ENCODE peak calls at places on chromosomes 16 and 17, in ten cellular contexts. U, T, H, V, M, N, B, K, G and L are unnamed samples.

GRCh38 chr17:44924107-44924544 is 8.8 kb upstream of the GFAP start:
- DNase-seq in H (no peak), B (peak; percentile 27), T (peak; percentile 25), N (no peak), M (no peak), K (no peak), G (no peak), U (no peak), V (no peak), L (no peak)

GRCh38 chr17:4607261-4607731 is 23.0 kb downstream of the SMTNL2 start:
- DNase-seq in M (no peak), K (no peak), V (no peak), T (no peak), U (no peak), B (no peak), N (no peak), G (peak; percentile 66), H (no peak), L (no peak)

GRCh38 chr17:77704048-77704815 is 254.3 kb upstream of the TNRC6C start:
- DNase-seq in U (no peak), V (no peak), M (no peak), N (no peak), H (no peak), T (no peak), G (no peak), K (no peak), B (no peak), L (no peak)

GRCh38 chr17:39647242-39647641 is 10.3 kb downstream of the STARD3 start:
- DNase-seq in K (no peak), M (no peak), B (no peak), H (no peak), T (no peak), G (no peak), V (no peak), N (no peak), U (no peak), L (no peak)

GRCh38 chr17:27570578-27570914 is 60.4 kb upstream of the LGALS9 start:
- DNase-seq in H (no peak), K (no peak), T (no peak), V (no peak), B (no peak), N (no peak), U (no peak), M (no peak), G (no peak), L (no peak)

GRCh38 chr16:9102379-9102778 is 10.9 kb downstream of the HAPSTR1 start:
- DNase-seq in M (no peak), B (no peak), H (no peak), G (no peak), K (no peak), N (no peak), V (no peak), U (no peak), T (no peak), L (peak; percentile 29)

GRCh38 chr17:46194393-46195216 is 1.4 kb upstream of the KANSL1 start:
- DNase-seq in V (peak; percentile 84), K (no peak), B (no peak), U (no peak), M (peak; percentile 40), G (no peak), H (no peak), T (no peak), N (no peak), L (no peak)

GRCh38 chr16:87951550-87952538 is 610 bp downstream of the BANP start:
- DNase-seq in H (no peak), B (no peak), G (no peak), V (no peak), M (no peak), T (peak; percentile 74), K (no peak), N (no peak), U (peak; percentile 49), L (peak; percentile 15)

GRCh38 chr16:50467943-50468748 is 80.0 kb upstream of the NKD1 start:
- DNase-seq in U (no peak), M (no peak), N (no peak), V (no peak), B (peak; percentile 62), G (peak; percentile 24), H (no peak), T (peak; percentile 49), K (no peak), L (no peak)

GRCh38 chr17:67500261-67500660 is 123.2 kb downstream of the PITPNC1 start:
- DNase-seq in K (no peak), G (no peak), V (no peak), B (no peak), M (no peak), N (no peak), U (no peak), H (no peak), T (no peak), L (peak; percentile 23)

GRCh38 chr16:70460737-70461261 is 6.4 kb downstream of the FCSK start:
- DNase-seq in G (no peak), N (no peak), B (no peak), K (no peak), H (no peak), V (no peak), U (no peak), T (no peak), M (no peak), L (no peak)

GRCh38 chr17:55825213-55825612 is 74.4 kb downstream of the PCTP start:
- DNase-seq in K (no peak), V (peak; percentile 13), H (no peak), G (no peak), T (no peak), M (no peak), U (no peak), N (no peak), B (no peak), L (no peak)

DNA sequence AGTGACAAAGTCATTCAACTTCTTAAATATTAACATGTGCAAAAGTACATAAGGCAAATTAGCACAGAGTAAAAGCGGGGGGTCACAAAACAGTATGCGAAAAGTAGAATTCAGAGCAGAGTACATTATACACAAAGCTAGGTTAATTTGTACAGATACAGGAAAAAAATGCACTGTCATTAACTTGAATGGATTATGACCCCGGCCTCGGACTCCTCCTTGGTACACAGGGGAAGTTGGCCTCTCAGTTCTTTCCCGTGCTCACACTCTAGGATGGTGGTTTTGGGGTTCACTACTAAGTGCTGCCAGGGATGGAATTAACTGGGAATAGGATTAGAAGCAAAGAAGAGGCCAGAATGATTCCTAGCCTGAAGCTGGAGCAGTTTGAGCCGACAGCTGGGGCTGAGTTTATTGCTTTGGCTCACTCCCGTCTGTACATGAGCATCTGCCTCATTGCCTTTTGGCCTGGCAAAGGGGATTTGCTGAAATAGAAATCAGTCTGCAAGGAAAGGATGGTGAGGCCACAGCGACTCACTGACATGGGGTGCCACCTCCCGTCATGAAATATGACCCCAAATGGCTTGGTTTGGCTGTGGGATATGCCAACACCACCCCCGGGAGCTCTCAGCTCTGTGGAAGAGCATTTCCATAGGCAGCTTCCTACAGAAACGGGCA is 23.6 kb downstream of the NTN1 start:
- DNase-seq in K (peak; percentile 20), T (no peak), M (no peak), N (no peak), B (no peak), H (no peak), V (no peak), U (no peak), G (no peak), L (no peak)
- TF ChIP-seq POLR2A in K (no peak), T (no peak), M (no peak), N (no peak), B (no peak), H (no peak), V (no peak), U (no peak), G (no peak), L (no peak)

GRCh38 chr17:50508573-50509460 is 578 bp downstream of the MYCBPAP start:
- DNase-seq in G (no peak), K (no peak), T (no peak), H (no peak), M (no peak), B (no peak), V (no peak), U (no peak), N (no peak), L (no peak)
- TF ChIP-seq POLR2A in G (no peak), K (peak; percentile 0), T (no peak), H (no peak), M (no peak), B (no peak), V (peak; percentile 85), U (peak; percentile 35), N (no peak), L (no peak)

DNA sequence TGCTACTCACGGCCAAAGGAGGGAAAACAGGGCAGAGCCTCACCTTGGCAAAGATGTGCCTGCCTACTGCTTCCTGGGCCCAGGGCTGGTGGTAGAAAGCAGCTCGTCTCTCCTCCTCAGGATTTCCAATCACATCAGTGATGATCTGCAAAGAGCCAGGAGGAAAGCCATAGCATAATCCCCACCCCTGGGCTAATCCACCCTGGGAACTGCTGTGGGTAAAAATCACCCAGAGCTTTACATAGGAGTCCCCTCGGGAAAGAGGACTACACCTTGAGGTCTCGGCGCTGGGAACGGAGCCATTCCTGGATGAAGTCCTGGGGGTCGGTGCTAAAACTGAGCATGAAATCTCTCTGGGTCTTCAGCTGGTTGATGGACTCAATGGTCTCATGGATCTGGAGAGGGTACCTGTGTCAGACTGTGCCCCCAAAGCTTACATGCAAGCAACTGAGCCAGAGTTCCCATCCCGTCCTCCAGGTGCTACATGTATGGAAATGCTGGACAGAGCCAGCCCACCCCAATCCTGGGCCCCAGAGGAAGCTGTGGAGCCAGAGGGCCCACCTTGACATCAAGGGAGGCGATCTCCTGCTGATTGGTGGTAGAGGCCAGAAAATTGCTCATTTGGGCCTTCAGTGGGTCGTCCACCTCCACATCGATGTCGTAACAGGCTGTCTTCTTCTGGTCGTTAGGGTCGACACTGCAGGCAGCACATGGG is 5.7 kb upstream of the FTSJ3 start:
- DNase-seq in H (no peak), K (no peak), M (no peak), G (no peak), U (no peak), B (no peak), T (no peak), N (no peak), V (no peak), L (no peak)
- TF ChIP-seq POLR2A in H (no peak), K (no peak), M (no peak), G (no peak), U (no peak), B (no peak), T (no peak), N (no peak), V (no peak), L (no peak)

DNA sequence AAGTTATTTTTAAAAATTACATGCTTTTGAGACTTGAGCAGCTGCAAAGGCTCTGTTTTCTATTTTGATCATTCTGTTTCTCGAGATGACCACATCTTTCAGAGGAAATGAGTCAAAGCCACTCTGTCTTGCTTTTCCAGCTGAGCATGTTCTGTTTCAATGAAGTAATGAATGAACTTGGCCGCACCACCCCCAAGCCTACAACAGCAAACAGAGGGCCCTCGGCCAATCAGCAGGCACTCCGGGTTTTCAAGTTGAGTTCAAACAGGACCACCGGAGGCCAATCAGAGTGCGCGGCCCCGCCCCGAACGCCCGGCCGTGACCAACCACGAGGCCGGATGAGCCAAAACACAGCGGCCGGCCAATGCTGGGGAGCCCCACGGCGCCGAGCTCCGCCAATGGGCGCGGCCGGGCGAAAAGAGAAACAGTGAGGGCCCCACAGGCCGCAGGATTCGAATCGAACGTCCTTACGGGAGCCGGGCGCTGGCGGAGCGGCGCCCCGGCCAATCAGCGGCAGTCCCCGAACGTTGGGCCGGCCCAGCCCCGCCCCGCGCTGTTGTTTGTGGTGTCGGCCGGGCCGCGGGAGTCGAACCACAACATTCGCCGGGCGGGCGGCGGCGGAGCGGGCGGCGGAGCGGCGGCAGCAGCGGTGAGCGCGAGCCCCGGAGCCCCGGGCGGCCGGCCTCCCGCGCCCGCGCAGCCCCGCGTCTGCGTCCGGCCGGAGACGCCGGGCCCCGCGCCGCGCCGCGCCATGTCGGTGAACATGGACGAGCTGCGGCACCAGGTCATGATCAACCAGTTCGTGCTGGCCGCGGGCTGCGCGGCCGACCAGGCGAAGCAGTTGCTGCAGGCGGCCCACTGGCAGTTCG is at the start of gene UBALD2:
- DNase-seq in B (peak; percentile 100), T (peak; percentile 100), M (peak; percentile 99), N (peak; percentile 100), U (peak; percentile 99), H (peak; percentile 98), V (peak; percentile 100), K (peak; percentile 99), G (peak; percentile 97), L (peak; percentile 100)
- TF ChIP-seq POLR2A in B (peak; percentile 30), T (peak; percentile 95), M (peak; percentile 92), N (peak; percentile 79), U (peak; percentile 94), H (peak; percentile 92), V (peak; percentile 21), K (peak; percentile 88), G (peak; percentile 57), L (peak; percentile 74)